ENCODE peak calls at places on chromosomes 1 and 21, in seven cellular contexts. One of them, this sample, is unnamed.
A peak's percentile ranks its signal among the peaks of the same experiment; 100 is the strongest.

GRCh38 chr1:10304295-10304694 is 93.9 kb downstream of the KIF1B start:
- DNase-seq in AG09309: no peak
- DNase-seq in substantia nigra: no peak
- DNase-seq in NT2/D1: no peak
- DNase-seq in smooth muscle cell of the brain vasculature: no peak
- DNase-seq in iris pigment epithelial cell: no peak
- DNase-seq in CMK: no peak
- DNase-seq in this sample: no peak

GRCh38 chr1:230319014-230319747 is 107.0 kb downstream of the PGBD5 start:
- DNase-seq in smooth muscle cell of the brain vasculature: no peak
- DNase-seq in substantia nigra: no peak
- DNase-seq in iris pigment epithelial cell: no peak
- DNase-seq in NT2/D1: no peak
- DNase-seq in CMK: no peak
- DNase-seq in AG09309: no peak
- DNase-seq in this sample: peak; percentile 67

GRCh38 chr1:117339866-117340357 is 27.3 kb upstream of the MAN1A2 start:
- DNase-seq in NT2/D1: no peak
- DNase-seq in smooth muscle cell of the brain vasculature: no peak
- DNase-seq in AG09309: peak; percentile 21
- DNase-seq in CMK: peak; percentile 34
- DNase-seq in iris pigment epithelial cell: peak; percentile 67
- DNase-seq in substantia nigra: no peak
- DNase-seq in this sample: no peak

GRCh38 chr1:37239225-37239740 is 205.0 kb upstream of the GRIK3 start:
- DNase-seq in AG09309: no peak
- DNase-seq in smooth muscle cell of the brain vasculature: no peak
- DNase-seq in NT2/D1: no peak
- DNase-seq in iris pigment epithelial cell: no peak
- DNase-seq in substantia nigra: no peak
- DNase-seq in CMK: no peak
- DNase-seq in this sample: no peak

GRCh38 chr1:162632743-162633326 is 571 bp downstream of the DDR2 start:
- DNase-seq in CMK: no peak
- DNase-seq in substantia nigra: no peak
- DNase-seq in smooth muscle cell of the brain vasculature: no peak
- DNase-seq in AG09309: no peak
- DNase-seq in iris pigment epithelial cell: peak; percentile 66
- DNase-seq in NT2/D1: no peak
- DNase-seq in this sample: no peak

GRCh38 chr1:204885790-204886189 is 15.1 kb downstream of the NFASC start:
- DNase-seq in substantia nigra: no peak
- DNase-seq in smooth muscle cell of the brain vasculature: no peak
- DNase-seq in AG09309: peak; percentile 57
- DNase-seq in CMK: no peak
- DNase-seq in NT2/D1: no peak
- DNase-seq in iris pigment epithelial cell: no peak
- DNase-seq in this sample: no peak

GRCh38 chr21:33945652-33946270 is 30.2 kb upstream of the ATP5PO start:
- DNase-seq in smooth muscle cell of the brain vasculature: no peak
- DNase-seq in AG09309: no peak
- DNase-seq in NT2/D1: no peak
- DNase-seq in iris pigment epithelial cell: no peak
- DNase-seq in CMK: no peak
- DNase-seq in substantia nigra: no peak
- DNase-seq in this sample: no peak

GRCh38 chr1:46942086-46942485 is 810 bp upstream of the CYP4A11 start:
- DNase-seq in CMK: no peak
- DNase-seq in AG09309: no peak
- DNase-seq in smooth muscle cell of the brain vasculature: no peak
- DNase-seq in NT2/D1: no peak
- DNase-seq in iris pigment epithelial cell: no peak
- DNase-seq in substantia nigra: no peak
- DNase-seq in this sample: no peak

GRCh38 chr21:16913010-16913409 is 599.8 kb upstream of the CXADR start:
- DNase-seq in smooth muscle cell of the brain vasculature: no peak
- DNase-seq in CMK: no peak
- DNase-seq in NT2/D1: no peak
- DNase-seq in iris pigment epithelial cell: no peak
- DNase-seq in AG09309: no peak
- DNase-seq in substantia nigra: no peak
- DNase-seq in this sample: no peak

GRCh38 chr1:36589006-36589405 is 106.3 kb upstream of the CSF3R start:
- DNase-seq in AG09309: no peak
- DNase-seq in CMK: no peak
- DNase-seq in NT2/D1: no peak
- DNase-seq in substantia nigra: no peak
- DNase-seq in smooth muscle cell of the brain vasculature: no peak
- DNase-seq in iris pigment epithelial cell: no peak
- DNase-seq in this sample: no peak

GRCh38 chr21:42754270-42754933 is 101.0 kb downstream of the PDE9A start:
- DNase-seq in substantia nigra: no peak
- DNase-seq in iris pigment epithelial cell: no peak
- DNase-seq in CMK: no peak
- DNase-seq in AG09309: no peak
- DNase-seq in NT2/D1: no peak
- DNase-seq in smooth muscle cell of the brain vasculature: no peak
- DNase-seq in this sample: peak; percentile 37

GRCh38 chr1:67534627-67535065 is 104.4 kb upstream of the SERBP1 start:
- DNase-seq in iris pigment epithelial cell: peak; percentile 78
- DNase-seq in AG09309: no peak
- DNase-seq in smooth muscle cell of the brain vasculature: peak; percentile 53
- DNase-seq in substantia nigra: no peak
- DNase-seq in CMK: no peak
- DNase-seq in NT2/D1: no peak
- DNase-seq in this sample: no peak

GRCh38 chr21:33544451-33544850 is 1.6 kb downstream of the SON start:
- DNase-seq in CMK: no peak
- DNase-seq in iris pigment epithelial cell: no peak
- DNase-seq in smooth muscle cell of the brain vasculature: no peak
- DNase-seq in substantia nigra: no peak
- DNase-seq in AG09309: no peak
- DNase-seq in NT2/D1: no peak
- DNase-seq in this sample: no peak

GRCh38 chr1:209625791-209626285 is 26.4 kb downstream of the LAMB3 start:
- DNase-seq in AG09309: no peak
- DNase-seq in CMK: no peak
- DNase-seq in smooth muscle cell of the brain vasculature: no peak
- DNase-seq in substantia nigra: no peak
- DNase-seq in NT2/D1: no peak
- DNase-seq in iris pigment epithelial cell: no peak
- DNase-seq in this sample: no peak

GRCh38 chr1:11013160-11013531 is 692 bp downstream of the TARDBP start:
- DNase-seq in AG09309: no peak
- DNase-seq in CMK: no peak
- DNase-seq in iris pigment epithelial cell: peak; percentile 53
- DNase-seq in substantia nigra: no peak
- DNase-seq in smooth muscle cell of the brain vasculature: no peak
- DNase-seq in NT2/D1: no peak
- DNase-seq in this sample: no peak

GRCh38 chr1:187630653-187631380 is 802.1 kb downstream of the PLA2G4A start:
- DNase-seq in CMK: no peak
- DNase-seq in NT2/D1: no peak
- DNase-seq in substantia nigra: no peak
- DNase-seq in iris pigment epithelial cell: no peak
- DNase-seq in AG09309: no peak
- DNase-seq in smooth muscle cell of the brain vasculature: no peak
- DNase-seq in this sample: no peak

GRCh38 chr1:11320153-11320936 is 47.3 kb downstream of the UBIAD1 start:
- DNase-seq in substantia nigra: no peak
- DNase-seq in iris pigment epithelial cell: no peak
- DNase-seq in AG09309: no peak
- DNase-seq in CMK: no peak
- DNase-seq in NT2/D1: peak; percentile 28
- DNase-seq in smooth muscle cell of the brain vasculature: no peak
- DNase-seq in this sample: no peak

GRCh38 chr1:17874665-17875064 is 119.5 kb downstream of the ACTL8 start:
- DNase-seq in CMK: no peak
- DNase-seq in NT2/D1: no peak
- DNase-seq in smooth muscle cell of the brain vasculature: no peak
- DNase-seq in AG09309: peak; percentile 89
- DNase-seq in substantia nigra: no peak
- DNase-seq in iris pigment epithelial cell: peak; percentile 88
- DNase-seq in this sample: no peak

GRCh38 chr21:43736224-43736883 is 17.4 kb downstream of the PDXK start:
- DNase-seq in iris pigment epithelial cell: peak; percentile 31
- DNase-seq in CMK: no peak
- DNase-seq in smooth muscle cell of the brain vasculature: no peak
- DNase-seq in substantia nigra: no peak
- DNase-seq in AG09309: no peak
- DNase-seq in NT2/D1: no peak
- DNase-seq in this sample: no peak

GRCh38 chr21:42405064-42406059 is 1.7 kb downstream of the UBASH3A start:
- DNase-seq in NT2/D1: no peak
- DNase-seq in smooth muscle cell of the brain vasculature: no peak
- DNase-seq in CMK: no peak
- DNase-seq in iris pigment epithelial cell: no peak
- DNase-seq in AG09309: no peak
- DNase-seq in substantia nigra: no peak
- DNase-seq in this sample: no peak

GRCh38 chr1:13432251-13432650 is 22.0 kb downstream of the PRAMEF20 start:
- DNase-seq in CMK: no peak
- DNase-seq in iris pigment epithelial cell: no peak
- DNase-seq in substantia nigra: no peak
- DNase-seq in AG09309: no peak
- DNase-seq in smooth muscle cell of the brain vasculature: no peak
- DNase-seq in NT2/D1: no peak
- DNase-seq in this sample: no peak

GRCh38 chr1:17184161-17184665 is 20.7 kb upstream of the PADI1 start:
- DNase-seq in NT2/D1: no peak
- DNase-seq in CMK: no peak
- DNase-seq in smooth muscle cell of the brain vasculature: no peak
- DNase-seq in AG09309: no peak
- DNase-seq in substantia nigra: no peak
- DNase-seq in iris pigment epithelial cell: no peak
- DNase-seq in this sample: peak; percentile 42

GRCh38 chr1:110383311-110383990 is 7.4 kb downstream of the SLC16A4 start:
- DNase-seq in AG09309: peak; percentile 46
- DNase-seq in CMK: no peak
- DNase-seq in iris pigment epithelial cell: peak; percentile 16
- DNase-seq in smooth muscle cell of the brain vasculature: no peak
- DNase-seq in NT2/D1: no peak
- DNase-seq in substantia nigra: no peak
- DNase-seq in this sample: no peak

GRCh38 chr1:65953170-65953569 is 160.5 kb downstream of the PDE4B start:
- DNase-seq in substantia nigra: no peak
- DNase-seq in iris pigment epithelial cell: no peak
- DNase-seq in NT2/D1: no peak
- DNase-seq in CMK: no peak
- DNase-seq in smooth muscle cell of the brain vasculature: no peak
- DNase-seq in AG09309: no peak
- DNase-seq in this sample: no peak

GRCh38 chr1:231937013-231937754 is 310.6 kb downstream of the DISC1 start:
- DNase-seq in AG09309: no peak
- DNase-seq in CMK: no peak
- DNase-seq in NT2/D1: no peak
- DNase-seq in smooth muscle cell of the brain vasculature: no peak
- DNase-seq in iris pigment epithelial cell: peak; percentile 42
- DNase-seq in substantia nigra: no peak
- DNase-seq in this sample: no peak

GRCh38 chr1:159853417-159853816 is 9.0 kb downstream of the VSIG8 start:
- DNase-seq in AG09309: no peak
- DNase-seq in NT2/D1: no peak
- DNase-seq in CMK: no peak
- DNase-seq in smooth muscle cell of the brain vasculature: no peak
- DNase-seq in iris pigment epithelial cell: peak; percentile 68
- DNase-seq in substantia nigra: no peak
- DNase-seq in this sample: no peak

GRCh38 chr1:228555074-228555989 is 68.2 kb downstream of the RNF187 start:
- DNase-seq in iris pigment epithelial cell: peak; percentile 8
- DNase-seq in NT2/D1: no peak
- DNase-seq in smooth muscle cell of the brain vasculature: no peak
- DNase-seq in AG09309: no peak
- DNase-seq in substantia nigra: no peak
- DNase-seq in CMK: no peak
- DNase-seq in this sample: peak; percentile 62

GRCh38 chr1:22117851-22118250 is 25.0 kb downstream of the WNT4 start:
- DNase-seq in AG09309: no peak
- DNase-seq in iris pigment epithelial cell: no peak
- DNase-seq in smooth muscle cell of the brain vasculature: no peak
- DNase-seq in CMK: peak; percentile 49
- DNase-seq in NT2/D1: no peak
- DNase-seq in substantia nigra: peak; percentile 20
- DNase-seq in this sample: no peak

GRCh38 chr1:110746644-110747259 is 72.0 kb upstream of the KCNA3 start:
- DNase-seq in iris pigment epithelial cell: peak; percentile 46
- DNase-seq in CMK: peak; percentile 3
- DNase-seq in AG09309: no peak
- DNase-seq in NT2/D1: peak; percentile 58
- DNase-seq in substantia nigra: no peak
- DNase-seq in smooth muscle cell of the brain vasculature: peak; percentile 4
- DNase-seq in this sample: no peak

GRCh38 chr1:19210772-19211549 is 895 bp upstream of the UBR4 start:
- DNase-seq in NT2/D1: no peak
- DNase-seq in smooth muscle cell of the brain vasculature: no peak
- DNase-seq in CMK: no peak
- DNase-seq in iris pigment epithelial cell: peak; percentile 28
- DNase-seq in substantia nigra: no peak
- DNase-seq in AG09309: no peak
- DNase-seq in this sample: no peak

GRCh38 chr1:174258148-174258550 is 98.8 kb downstream of the RABGAP1L start:
- DNase-seq in NT2/D1: peak; percentile 62
- DNase-seq in smooth muscle cell of the brain vasculature: peak; percentile 13
- DNase-seq in substantia nigra: no peak
- DNase-seq in CMK: no peak
- DNase-seq in AG09309: no peak
- DNase-seq in iris pigment epithelial cell: peak; percentile 37
- DNase-seq in this sample: no peak

GRCh38 chr1:47434051-47434842 is 3.6 kb upstream of the FOXD2 start:
- DNase-seq in NT2/D1: no peak
- DNase-seq in AG09309: no peak
- DNase-seq in CMK: no peak
- DNase-seq in smooth muscle cell of the brain vasculature: no peak
- DNase-seq in substantia nigra: peak; percentile 30
- DNase-seq in iris pigment epithelial cell: peak; percentile 77
- DNase-seq in this sample: peak; percentile 88

GRCh38 chr1:1594602-1594981 is 5.3 kb downstream of the FNDC10 start:
- DNase-seq in substantia nigra: no peak
- DNase-seq in CMK: no peak
- DNase-seq in AG09309: no peak
- DNase-seq in smooth muscle cell of the brain vasculature: no peak
- DNase-seq in NT2/D1: no peak
- DNase-seq in iris pigment epithelial cell: no peak
- DNase-seq in this sample: no peak

GRCh38 chr1:225882699-225883615 is 777 bp upstream of the TMEM63A start:
- DNase-seq in NT2/D1: no peak
- DNase-seq in smooth muscle cell of the brain vasculature: no peak
- DNase-seq in substantia nigra: peak; percentile 54
- DNase-seq in CMK: no peak
- DNase-seq in iris pigment epithelial cell: peak; percentile 55
- DNase-seq in AG09309: no peak
- DNase-seq in this sample: peak; percentile 83

GRCh38 chr21:44370027-44370735 is 16.8 kb downstream of the TRPM2 start:
- DNase-seq in CMK: no peak
- DNase-seq in smooth muscle cell of the brain vasculature: no peak
- DNase-seq in substantia nigra: no peak
- DNase-seq in iris pigment epithelial cell: peak; percentile 52
- DNase-seq in AG09309: peak; percentile 33
- DNase-seq in NT2/D1: no peak
- DNase-seq in this sample: peak; percentile 74

This sample was measured in posterior vena cava.